ENCODE peak calls at places on chromosomes 12 and 14, in nine cellular contexts. One of them, this sample, is unnamed. For H3K36me3 and H3K9me3, the result is how much of the 10 kb centered on the place peaks cover.

GRCh38 chr12:19030603-19031002 is 98.9 kb upstream of the PLEKHA5 start:
- DNase-seq in H1: no peak
- DNase-seq in IMR-90: no peak
- DNase-seq in mammary epithelial cell: peak
- DNase-seq in lower lobe of right lung: no peak
- DNase-seq in CD8-positive, alpha-beta T cell: no peak
- DNase-seq in HCT116: no peak
- DNase-seq in testis: no peak
- DNase-seq in hepatocyte: no peak
- DNase-seq in this sample: no peak

GRCh38 chr14:25696176-25696575 is 646.2 kb upstream of the STXBP6 start:
- DNase-seq in H1: no peak
- DNase-seq in IMR-90: no peak
- DNase-seq in mammary epithelial cell: no peak
- DNase-seq in lower lobe of right lung: no peak
- DNase-seq in CD8-positive, alpha-beta T cell: no peak
- DNase-seq in HCT116: no peak
- DNase-seq in testis: no peak
- DNase-seq in hepatocyte: no peak
- DNase-seq in this sample: no peak

GRCh38 chr12:92987846-92988621 is 58.9 kb upstream of the EEA1 start:
- DNase-seq in H1: no peak
- DNase-seq in IMR-90: no peak
- DNase-seq in mammary epithelial cell: no peak
- DNase-seq in lower lobe of right lung: peak
- DNase-seq in CD8-positive, alpha-beta T cell: no peak
- DNase-seq in HCT116: no peak
- DNase-seq in testis: no peak
- DNase-seq in hepatocyte: no peak
- DNase-seq in this sample: no peak

GRCh38 chr12:89389755-89390661 is 37.7 kb upstream of the DUSP6 start:
- DNase-seq in H1: no peak
- DNase-seq in IMR-90: peak
- DNase-seq in mammary epithelial cell: no peak
- DNase-seq in lower lobe of right lung: no peak
- DNase-seq in CD8-positive, alpha-beta T cell: no peak
- DNase-seq in HCT116: no peak
- DNase-seq in testis: no peak
- DNase-seq in hepatocyte: peak
- DNase-seq in this sample: no peak

GRCh38 chr12:47270782-47271664 is 191.3 kb upstream of the AMIGO2 start:
- DNase-seq in H1: no peak
- DNase-seq in IMR-90: peak
- DNase-seq in mammary epithelial cell: peak
- DNase-seq in lower lobe of right lung: no peak
- DNase-seq in CD8-positive, alpha-beta T cell: no peak
- DNase-seq in HCT116: peak
- DNase-seq in testis: no peak
- DNase-seq in hepatocyte: no peak
- DNase-seq in this sample: no peak

GRCh38 chr12:52860102-52860838 is 11.5 kb upstream of the KRT78 start:
- DNase-seq in H1: no peak
- DNase-seq in IMR-90: peak
- DNase-seq in mammary epithelial cell: peak
- DNase-seq in lower lobe of right lung: no peak
- DNase-seq in CD8-positive, alpha-beta T cell: no peak
- DNase-seq in HCT116: no peak
- DNase-seq in testis: no peak
- DNase-seq in hepatocyte: no peak
- DNase-seq in this sample: no peak

GRCh38 chr12:93237235-93237915 is 140.3 kb upstream of the NUDT4 start:
- DNase-seq in H1: no peak
- DNase-seq in IMR-90: no peak
- DNase-seq in mammary epithelial cell: no peak
- DNase-seq in lower lobe of right lung: no peak
- DNase-seq in CD8-positive, alpha-beta T cell: no peak
- DNase-seq in HCT116: no peak
- DNase-seq in testis: no peak
- DNase-seq in hepatocyte: no peak
- DNase-seq in this sample: no peak

GRCh38 chr14:92037989-92038388 is 1.9 kb downstream of the TRIP11 start:
- DNase-seq in H1: no peak
- DNase-seq in IMR-90: peak
- DNase-seq in mammary epithelial cell: peak
- DNase-seq in lower lobe of right lung: no peak
- DNase-seq in CD8-positive, alpha-beta T cell: no peak
- DNase-seq in HCT116: no peak
- DNase-seq in testis: no peak
- DNase-seq in hepatocyte: no peak
- DNase-seq in this sample: no peak

GRCh38 chr14:69720912-69721311 is 46.0 kb upstream of the SRSF5 start:
- DNase-seq in H1: no peak
- DNase-seq in IMR-90: no peak
- DNase-seq in mammary epithelial cell: no peak
- DNase-seq in lower lobe of right lung: no peak
- DNase-seq in CD8-positive, alpha-beta T cell: no peak
- DNase-seq in HCT116: no peak
- DNase-seq in testis: peak
- DNase-seq in hepatocyte: no peak
- DNase-seq in this sample: no peak

GRCh38 chr14:76957224-76957881 is 71.2 kb downstream of the IRF2BPL start:
- DNase-seq in H1: no peak
- DNase-seq in IMR-90: no peak
- DNase-seq in mammary epithelial cell: no peak
- DNase-seq in lower lobe of right lung: no peak
- DNase-seq in CD8-positive, alpha-beta T cell: peak
- DNase-seq in HCT116: no peak
- DNase-seq in testis: no peak
- DNase-seq in hepatocyte: no peak
- DNase-seq in this sample: peak

GRCh38 chr14:61690982-61691381 is 4.3 kb upstream of the HIF1A start:
- DNase-seq in H1: no peak
- DNase-seq in IMR-90: no peak
- DNase-seq in mammary epithelial cell: no peak
- DNase-seq in lower lobe of right lung: no peak
- DNase-seq in CD8-positive, alpha-beta T cell: no peak
- DNase-seq in HCT116: no peak
- DNase-seq in testis: no peak
- DNase-seq in hepatocyte: no peak
- DNase-seq in this sample: no peak

GRCh38 chr14:96189288-96189711 is 15.3 kb upstream of the BDKRB2 start:
- DNase-seq in H1: no peak
- DNase-seq in IMR-90: peak
- DNase-seq in mammary epithelial cell: no peak
- DNase-seq in lower lobe of right lung: peak
- DNase-seq in CD8-positive, alpha-beta T cell: no peak
- DNase-seq in HCT116: no peak
- DNase-seq in testis: no peak
- DNase-seq in hepatocyte: no peak
- DNase-seq in this sample: no peak

GRCh38 chr12:117564885-117565284 is 203.5 kb upstream of the NOS1 start:
- DNase-seq in H1: no peak
- DNase-seq in IMR-90: no peak
- DNase-seq in mammary epithelial cell: no peak
- DNase-seq in lower lobe of right lung: no peak
- DNase-seq in CD8-positive, alpha-beta T cell: no peak
- DNase-seq in HCT116: no peak
- DNase-seq in testis: no peak
- DNase-seq in hepatocyte: no peak
- DNase-seq in this sample: no peak

GRCh38 chr14:25396128-25396527 is 346.2 kb upstream of the STXBP6 start:
- DNase-seq in H1: no peak
- DNase-seq in IMR-90: no peak
- DNase-seq in mammary epithelial cell: no peak
- DNase-seq in lower lobe of right lung: no peak
- DNase-seq in CD8-positive, alpha-beta T cell: no peak
- DNase-seq in HCT116: no peak
- DNase-seq in testis: no peak
- DNase-seq in hepatocyte: peak
- DNase-seq in this sample: no peak

GRCh38 chr12:45292486-45293195 is 76.7 kb downstream of the ANO6 start:
- DNase-seq in H1: no peak
- DNase-seq in IMR-90: peak
- DNase-seq in mammary epithelial cell: no peak
- DNase-seq in lower lobe of right lung: no peak
- DNase-seq in CD8-positive, alpha-beta T cell: no peak
- DNase-seq in HCT116: no peak
- DNase-seq in testis: peak
- DNase-seq in hepatocyte: no peak
- DNase-seq in this sample: no peak

GRCh38 chr12:104740668-104741067 is 217.4 kb downstream of the SLC41A2 start:
- DNase-seq in H1: no peak
- DNase-seq in IMR-90: no peak
- DNase-seq in mammary epithelial cell: no peak
- DNase-seq in lower lobe of right lung: no peak
- DNase-seq in CD8-positive, alpha-beta T cell: no peak
- DNase-seq in HCT116: no peak
- DNase-seq in testis: peak
- DNase-seq in hepatocyte: no peak
- DNase-seq in this sample: no peak

GRCh38 chr12:92063641-92064040 is 82.0 kb downstream of the BTG1 start:
- DNase-seq in H1: no peak
- DNase-seq in IMR-90: peak
- DNase-seq in mammary epithelial cell: no peak
- DNase-seq in lower lobe of right lung: no peak
- DNase-seq in CD8-positive, alpha-beta T cell: no peak
- DNase-seq in HCT116: no peak
- DNase-seq in testis: peak
- DNase-seq in hepatocyte: no peak
- DNase-seq in this sample: no peak

GRCh38 chr14:81033841-81034240 is 78.4 kb downstream of the TSHR start:
- DNase-seq in H1: no peak
- DNase-seq in IMR-90: no peak
- DNase-seq in mammary epithelial cell: no peak
- DNase-seq in lower lobe of right lung: no peak
- DNase-seq in CD8-positive, alpha-beta T cell: no peak
- DNase-seq in HCT116: no peak
- DNase-seq in testis: peak
- DNase-seq in hepatocyte: no peak
- DNase-seq in this sample: no peak

DNA sequence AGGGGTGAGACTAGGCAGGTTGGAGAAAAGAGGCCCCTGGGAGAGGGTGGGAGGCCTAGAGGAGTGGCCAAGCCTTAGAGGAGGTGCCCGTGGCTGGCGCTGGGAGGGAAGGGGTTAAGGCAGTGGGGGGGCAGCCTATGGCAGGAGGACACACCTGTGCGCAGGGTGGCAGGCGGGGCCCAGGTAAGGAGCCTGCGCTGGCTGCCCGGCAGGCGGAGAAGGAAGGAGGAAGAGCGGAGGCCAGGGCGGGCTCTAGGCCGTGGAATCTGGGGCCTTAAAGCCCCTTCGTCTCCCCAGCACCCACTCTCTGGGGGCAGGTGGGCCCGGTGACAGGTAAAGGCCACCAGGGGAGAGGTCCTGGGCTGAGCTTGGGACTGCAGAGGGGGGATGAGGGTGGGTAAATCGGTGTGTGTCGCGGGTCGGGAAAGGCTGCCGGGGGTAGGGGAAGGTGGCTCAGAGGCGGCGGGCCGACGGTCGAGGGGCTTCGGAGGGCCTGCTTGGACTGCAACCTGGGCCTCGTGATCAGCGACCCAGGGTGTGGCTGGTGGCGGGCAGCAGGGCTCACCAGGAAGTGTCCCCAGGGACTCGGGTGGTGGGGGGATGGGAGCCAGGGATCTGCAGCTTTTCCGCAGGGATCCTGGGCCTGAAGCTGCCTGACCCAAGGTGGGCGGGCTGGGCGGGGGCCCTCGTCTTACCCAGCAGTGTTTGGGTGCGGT is 7.3 kb downstream of the PHB2 start:
- DNase-seq in H1: no peak
- DNase-seq in IMR-90: no peak
- DNase-seq in mammary epithelial cell: peak
- DNase-seq in lower lobe of right lung: peak
- DNase-seq in CD8-positive, alpha-beta T cell: no peak
- DNase-seq in HCT116: peak
- DNase-seq in testis: no peak
- DNase-seq in hepatocyte: peak
- DNase-seq in this sample: no peak
- H3K27ac ChIP-seq in H1: peak
- H3K27ac ChIP-seq in IMR-90: no peak
- H3K27ac ChIP-seq in mammary epithelial cell: peak
- H3K27ac ChIP-seq in lower lobe of right lung: peak
- H3K27ac ChIP-seq in CD8-positive, alpha-beta T cell: no peak
- H3K27ac ChIP-seq in HCT116: peak
- H3K27ac ChIP-seq in testis: peak
- H3K27ac ChIP-seq in hepatocyte: peak
- H3K27ac ChIP-seq in this sample: peak

DNA sequence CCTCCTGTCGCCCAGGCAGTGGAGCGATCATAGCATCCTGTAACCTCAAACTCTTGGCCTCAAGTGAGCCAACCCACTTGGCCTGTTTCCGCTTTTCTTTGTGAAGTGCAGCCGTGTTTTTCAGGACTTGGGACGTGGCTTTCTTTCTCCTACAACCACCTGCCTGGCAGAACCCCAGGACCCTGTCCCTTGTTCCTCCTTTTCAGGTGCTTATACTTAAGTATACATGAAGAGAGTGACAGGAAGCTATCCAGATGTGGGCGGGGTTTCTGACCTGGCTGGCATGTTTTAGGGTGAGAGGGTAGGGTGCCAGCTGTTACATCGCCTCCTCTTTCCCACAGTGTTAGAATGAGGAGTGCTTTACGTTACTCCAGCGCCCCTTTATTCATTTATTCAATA is 684 bp downstream of the ZNF140 start:
- DNase-seq in H1: no peak
- DNase-seq in IMR-90: no peak
- DNase-seq in mammary epithelial cell: no peak
- DNase-seq in lower lobe of right lung: no peak
- DNase-seq in CD8-positive, alpha-beta T cell: no peak
- DNase-seq in HCT116: no peak
- DNase-seq in testis: peak
- DNase-seq in hepatocyte: peak
- DNase-seq in this sample: no peak
- H3K36me3 ChIP-seq in H1: under half
- H3K36me3 ChIP-seq in IMR-90: under half
- H3K36me3 ChIP-seq in mammary epithelial cell: under half
- H3K36me3 ChIP-seq in lower lobe of right lung: under half
- H3K36me3 ChIP-seq in CD8-positive, alpha-beta T cell: under half
- H3K36me3 ChIP-seq in HCT116: under half
- H3K36me3 ChIP-seq in testis: under half
- H3K36me3 ChIP-seq in hepatocyte: under half
- H3K36me3 ChIP-seq in this sample: under half

GRCh38 chr14:29175706-29176105 is 409.1 kb downstream of the FOXG1 start:
- DNase-seq in H1: no peak
- DNase-seq in IMR-90: no peak
- DNase-seq in mammary epithelial cell: no peak
- DNase-seq in lower lobe of right lung: no peak
- DNase-seq in CD8-positive, alpha-beta T cell: no peak
- DNase-seq in HCT116: no peak
- DNase-seq in testis: no peak
- DNase-seq in hepatocyte: no peak
- DNase-seq in this sample: no peak

GRCh38 chr14:29176876-29177275 is 410.3 kb downstream of the FOXG1 start:
- DNase-seq in H1: no peak
- DNase-seq in IMR-90: no peak
- DNase-seq in mammary epithelial cell: no peak
- DNase-seq in lower lobe of right lung: no peak
- DNase-seq in CD8-positive, alpha-beta T cell: no peak
- DNase-seq in HCT116: no peak
- DNase-seq in testis: no peak
- DNase-seq in hepatocyte: no peak
- DNase-seq in this sample: no peak
- H3K9me3 ChIP-seq in H1: under half
- H3K9me3 ChIP-seq in IMR-90: under half
- H3K9me3 ChIP-seq in mammary epithelial cell: under half
- H3K9me3 ChIP-seq in lower lobe of right lung: under half
- H3K9me3 ChIP-seq in CD8-positive, alpha-beta T cell: under half
- H3K9me3 ChIP-seq in HCT116: under half
- H3K9me3 ChIP-seq in testis: under half
- H3K9me3 ChIP-seq in hepatocyte: under half
- H3K9me3 ChIP-seq in this sample: under half

GRCh38 chr14:102622262-102622885 is 29.9 kb downstream of the RCOR1 start:
- DNase-seq in H1: no peak
- DNase-seq in IMR-90: no peak
- DNase-seq in mammary epithelial cell: no peak
- DNase-seq in lower lobe of right lung: no peak
- DNase-seq in CD8-positive, alpha-beta T cell: no peak
- DNase-seq in HCT116: no peak
- DNase-seq in testis: peak
- DNase-seq in hepatocyte: no peak
- DNase-seq in this sample: no peak
- H3K27ac ChIP-seq in H1: peak
- H3K27ac ChIP-seq in IMR-90: no peak
- H3K27ac ChIP-seq in mammary epithelial cell: no peak
- H3K27ac ChIP-seq in lower lobe of right lung: no peak
- H3K27ac ChIP-seq in CD8-positive, alpha-beta T cell: no peak
- H3K27ac ChIP-seq in HCT116: no peak
- H3K27ac ChIP-seq in testis: peak
- H3K27ac ChIP-seq in hepatocyte: no peak
- H3K27ac ChIP-seq in this sample: no peak